ENCODE peak calls at places on chromosomes 5 and 9, in four cellular contexts. V is HL-60, E is K562, W is GM12878. K is an unnamed sample.

GRCh38 chr9:137255448-137256114 is 454 bp downstream of the NELFB start:
- DNase-seq in V (no peak), W (no peak), E (peak), K (no peak)

GRCh38 chr9:29556317-29556716 is 1983.0 kb upstream of the C9orf72 start:
- DNase-seq in V (no peak), W (no peak), E (no peak), K (no peak)

GRCh38 chr5:1130218-1130946 is 18.5 kb upstream of the SLC12A7 start:
- DNase-seq in W (no peak), V (no peak), E (no peak), K (no peak)

GRCh38 chr5:109352475-109352874 is 57.3 kb downstream of the PJA2 start:
- DNase-seq in W (no peak), V (no peak), E (no peak), K (no peak)

GRCh38 chr9:14415947-14416346 is 102.0 kb upstream of the NFIB start:
- DNase-seq in W (no peak), V (no peak), E (no peak), K (no peak)

GRCh38 chr5:93280518-93280917 is 300.5 kb downstream of the NR2F1-AS1 start:
- DNase-seq in W (no peak), V (no peak), E (no peak), K (no peak)

GRCh38 chr5:125298258-125298657 is 551.8 kb upstream of the ZNF608 start:
- DNase-seq in W (no peak), E (no peak), V (no peak), K (no peak)

GRCh38 chr9:2785060-2785459 is 58.8 kb downstream of the PUM3 start:
- DNase-seq in W (no peak), V (no peak), E (no peak), K (no peak)

GRCh38 chr9:112135706-112136105 is 39.4 kb downstream of the SUSD1 start:
- DNase-seq in E (peak), W (no peak), V (no peak), K (no peak)

GRCh38 chr9:114409103-114409780 is 21.5 kb upstream of the AKNA start:
- DNase-seq in E (no peak), W (no peak), V (peak), K (no peak)

GRCh38 chr5:38110130-38110529 is 148.2 kb upstream of the EGFLAM start:
- DNase-seq in E (no peak), W (no peak), V (no peak), K (no peak)

GRCh38 chr9:89372979-89373378 is 54.7 kb downstream of the SECISBP2 start:
- DNase-seq in E (no peak), V (no peak), W (no peak), K (no peak)

GRCh38 chr5:178199581-178200434 is 4.5 kb upstream of the HNRNPAB start:
- DNase-seq in W (no peak), V (no peak), E (no peak), K (no peak)

GRCh38 chr5:155872801-155873200 is 454.2 kb upstream of the SGCD start:
- DNase-seq in E (no peak), W (no peak), V (no peak), K (no peak)

DNA sequence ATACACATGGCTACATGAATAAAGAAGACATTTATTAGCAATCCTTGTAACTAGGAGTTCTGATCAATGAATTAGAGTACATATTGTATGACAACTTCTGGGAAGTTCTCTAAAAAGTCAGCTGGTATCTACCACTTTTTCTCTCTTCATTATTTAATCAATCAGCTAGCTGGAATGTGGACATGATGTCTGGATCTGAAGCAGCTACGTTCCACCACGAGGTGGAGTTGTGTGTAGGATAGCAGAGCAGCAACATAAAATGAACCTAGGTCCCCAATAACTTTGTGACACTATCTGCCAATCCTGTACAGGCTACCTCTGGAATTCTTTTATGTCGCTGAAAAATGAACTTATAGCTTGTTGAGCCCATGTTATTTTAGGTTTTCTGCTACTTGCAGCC is 32.9 kb upstream of the ENTREP1 start:
- DNase-seq in E (peak), W (no peak), V (no peak), K (no peak)
- TF ChIP-seq SPI1 in E (no peak), W (no peak), V (no peak), K (no peak)

DNA sequence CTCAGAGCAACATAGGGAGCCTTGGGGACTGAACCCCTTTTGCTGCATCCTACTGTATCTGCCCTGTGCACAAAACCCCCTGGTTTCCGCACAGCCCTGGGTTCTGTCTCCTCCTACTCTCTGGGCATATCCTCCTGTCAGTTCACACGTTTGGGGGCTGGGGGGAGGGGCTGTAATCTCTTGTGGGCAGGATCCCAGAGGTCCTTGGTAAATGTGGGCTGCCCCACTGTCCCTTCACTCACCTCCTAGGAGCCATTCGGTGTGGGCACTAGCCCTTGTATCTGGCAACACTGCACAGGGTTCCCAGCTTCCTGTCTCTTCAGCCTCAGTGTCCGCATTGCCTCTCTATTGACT is 271.8 kb upstream of the DMAC1 start:
- DNase-seq in E (no peak), W (no peak), V (no peak), K (no peak)
- TF ChIP-seq SPI1 in E (no peak), W (no peak), V (no peak), K (no peak)

GRCh38 chr9:70066874-70067273 is 23.2 kb downstream of the MAMDC2 start:
- DNase-seq in E (no peak), W (no peak), V (no peak), K (no peak)
- TF ChIP-seq SPI1 in E (no peak), W (no peak), V (no peak), K (no peak)

GRCh38 chr9:93205045-93205768 is 21.3 kb downstream of the WNK2 start:
- DNase-seq in W (no peak), V (no peak), E (no peak), K (no peak)
- TF ChIP-seq SPI1 in W (no peak), V (no peak), E (no peak), K (no peak)